ENCODE peak calls at places on chromosomes 13 and 19, in nine cellular contexts. H is fibroblast of the aortic adventitia; D is posterior cingulate gyrus; L is NCI-H345; F is EL; J is endothelial cell; B is right cardiac atrium; K is SK-N-SH; M is activated CD4-positive, alpha-beta T cell treated with anti-CD3 and anti-CD28 coated beads, Interleukin-2, amount 50 U/mL, for 4 hours. S is an unnamed sample.

GRCh38 chr19:10829967-10830366 is 6.0 kb downstream of the TMED1 start:
- DNase-seq in L (no peak), H (no peak), D (no peak), B (no peak), K (peak), J (no peak), F (no peak), M (no peak), S (no peak)

GRCh38 chr13:73731564-73731963 is 402.6 kb downstream of the KLF12 start:
- DNase-seq in B (no peak), K (no peak), F (no peak), H (no peak), J (no peak), M (no peak), D (no peak), L (no peak), S (no peak)

GRCh38 chr19:4640247-4641000 is 1.1 kb downstream of the TNFAIP8L1 start:
- DNase-seq in M (no peak), B (peak), F (no peak), D (peak), L (no peak), J (no peak), K (no peak), H (no peak), S (no peak)

GRCh38 chr19:57559008-57559403 is 657 bp downstream of the ZNF550 start:
- DNase-seq in K (peak), B (peak), L (no peak), M (no peak), D (peak), F (peak), H (peak), J (peak), S (peak)

GRCh38 chr13:36345438-36346221 is 564 bp downstream of the SPART start:
- DNase-seq in D (peak), K (no peak), F (peak), H (peak), M (peak), J (peak), L (no peak), B (peak), S (peak)

GRCh38 chr13:37598572-37598971 is at the start of gene POSTN:
- DNase-seq in K (no peak), H (peak), B (no peak), F (no peak), D (no peak), L (no peak), M (no peak), J (no peak), S (peak)

GRCh38 chr13:23354520-23354919 is 79.0 kb downstream of the SACS start:
- DNase-seq in K (no peak), D (no peak), H (no peak), B (no peak), J (no peak), L (no peak), M (no peak), F (no peak), S (no peak)

GRCh38 chr19:1663854-1664253 is 11.4 kb upstream of the TCF3 start:
- DNase-seq in M (no peak), L (no peak), D (no peak), H (no peak), B (no peak), J (no peak), F (no peak), K (no peak), S (no peak)

GRCh38 chr13:36369268-36370107 is 23.3 kb upstream of the SPART start:
- DNase-seq in B (peak), L (no peak), K (no peak), H (peak), F (peak), M (no peak), J (no peak), D (no peak), S (no peak)

GRCh38 chr19:41249707-41250423 is 14.3 kb upstream of the HNRNPUL1 start:
- DNase-seq in L (no peak), F (no peak), K (no peak), J (no peak), B (no peak), M (no peak), H (no peak), D (no peak), S (no peak)

GRCh38 chr13:112586334-112586733 is 1.6 kb downstream of the TUBGCP3 start:
- DNase-seq in B (no peak), J (no peak), L (no peak), K (no peak), D (no peak), F (no peak), M (no peak), H (no peak), S (no peak)

GRCh38 chr19:3821156-3821555 is 35.0 kb upstream of the MATK start:
- DNase-seq in B (no peak), D (no peak), M (no peak), F (no peak), K (no peak), L (no peak), J (no peak), H (no peak), S (no peak)

GRCh38 chr13:79547821-79548220 is 66.9 kb downstream of the NDFIP2 start:
- DNase-seq in K (no peak), M (no peak), D (no peak), F (no peak), J (no peak), L (no peak), H (no peak), B (no peak), S (peak)

GRCh38 chr19:47376589-47377144 is 27.6 kb downstream of the DHX34 start:
- DNase-seq in H (no peak), D (no peak), M (no peak), J (no peak), L (no peak), K (peak), F (no peak), B (no peak), S (no peak)

GRCh38 chr13:23701646-23702045 is 131.4 kb downstream of the TNFRSF19 start:
- DNase-seq in H (peak), F (no peak), M (no peak), D (no peak), B (peak), L (no peak), K (no peak), J (no peak), S (peak)

GRCh38 chr13:40221460-40222201 is 444.8 kb downstream of the FOXO1 start:
- DNase-seq in F (peak), K (no peak), H (peak), L (no peak), D (no peak), J (no peak), B (peak), M (peak), S (peak)

GRCh38 chr13:80571346-80572307 is 230.7 kb upstream of the SPRY2 start:
- DNase-seq in D (no peak), J (no peak), H (no peak), K (peak), B (peak), L (no peak), F (no peak), M (no peak), S (no peak)

GRCh38 chr19:32910874-32911273 is 41.3 kb upstream of the SLC7A9 start:
- DNase-seq in B (no peak), L (no peak), D (no peak), K (no peak), J (no peak), M (no peak), F (no peak), H (no peak), S (no peak)

GRCh38 chr19:7391218-7391670 is 42.5 kb downstream of the ARHGEF18 start:
- DNase-seq in D (no peak), K (no peak), M (no peak), J (no peak), B (no peak), H (peak), L (no peak), F (peak), S (peak)

GRCh38 chr13:37651891-37652290 is 53.3 kb upstream of the POSTN start:
- DNase-seq in D (no peak), M (no peak), B (no peak), J (no peak), F (peak), H (no peak), L (no peak), K (no peak), S (no peak)

GRCh38 chr13:45628094-45628493 is 12.6 kb upstream of the ERICH6B start:
- DNase-seq in H (no peak), B (no peak), F (no peak), D (no peak), J (no peak), L (no peak), M (no peak), K (no peak), S (no peak)

GRCh38 chr13:107124129-107124718 is 556.3 kb upstream of the ARGLU1 start:
- DNase-seq in K (peak), M (no peak), D (no peak), J (no peak), L (peak), F (peak), H (peak), B (no peak), S (peak)

GRCh38 chr13:73146705-73147104 is 87.9 kb downstream of the KLF5 start:
- DNase-seq in D (no peak), J (no peak), B (no peak), H (no peak), K (no peak), L (no peak), M (no peak), F (peak), S (peak)

GRCh38 chr13:65093352-65093751 is 2136.8 kb downstream of the PCDH9 start:
- DNase-seq in M (no peak), J (no peak), K (peak), H (no peak), B (no peak), F (no peak), D (no peak), L (no peak), S (no peak)

GRCh38 chr13:49436890-49437289 is 7.0 kb downstream of the CAB39L start:
- DNase-seq in H (peak), B (peak), K (no peak), F (peak), M (no peak), J (no peak), D (peak), L (no peak), S (peak)

S was measured in choroid plexus epithelial cell.